ENCODE peak calls at places on chromosome 15, in six cellular contexts. I, P, G, S, Z and D are unnamed samples.

GRCh38 chr15:99440029-99440428 is 125.8 kb upstream of the MEF2A start:
- DNase-seq in I (no peak), P (no peak), G (peak), S (no peak), Z (no peak), D (no peak)

GRCh38 chr15:55661431-55661830 is 73.3 kb upstream of the PYGO1 start:
- DNase-seq in I (peak), P (peak), G (no peak), S (no peak), Z (no peak), D (no peak)

GRCh38 chr15:85500060-85500708 is 119.8 kb downstream of the AKAP13 start:
- DNase-seq in I (no peak), P (no peak), G (no peak), S (no peak), Z (no peak), D (no peak)

GRCh38 chr15:22992026-22992331 is 11.8 kb upstream of the CYFIP1 start:
- DNase-seq in I (no peak), P (no peak), G (no peak), S (no peak), Z (no peak), D (no peak)

GRCh38 chr15:41031232-41032078 is 78.2 kb downstream of the CHAC1 start:
- DNase-seq in I (no peak), P (no peak), G (no peak), S (no peak), Z (no peak), D (no peak)

GRCh38 chr15:31660800-31661199 is 334.2 kb downstream of the KLF13 start:
- DNase-seq in I (no peak), P (no peak), G (no peak), S (no peak), Z (no peak), D (no peak)

GRCh38 chr15:92576597-92577200 is 78.9 kb downstream of the FAM174B start:
- DNase-seq in I (no peak), P (no peak), G (no peak), S (no peak), Z (no peak), D (no peak)

GRCh38 chr15:55222588-55222987 is 25.8 kb upstream of the RSL24D1 start:
- DNase-seq in I (no peak), P (no peak), G (no peak), S (no peak), Z (no peak), D (no peak)

GRCh38 chr15:60326824-60327654 is 70.7 kb downstream of the ANXA2 start:
- DNase-seq in I (peak), P (peak), G (no peak), S (peak), Z (peak), D (no peak)

GRCh38 chr15:64747578-64747977 is 27.8 kb downstream of the RBPMS2 start:
- DNase-seq in I (no peak), P (no peak), G (no peak), S (no peak), Z (no peak), D (peak)

GRCh38 chr15:77724649-77725048 is 91.9 kb upstream of the LINGO1 start:
- DNase-seq in I (no peak), P (no peak), G (no peak), S (no peak), Z (no peak), D (no peak)

GRCh38 chr15:92624401-92624991 is 31.1 kb downstream of the FAM174B start:
- DNase-seq in I (no peak), P (no peak), G (peak), S (no peak), Z (no peak), D (peak)

GRCh38 chr15:76200641-76201105 is 110.6 kb downstream of the ETFA start:
- DNase-seq in I (no peak), P (no peak), G (no peak), S (no peak), Z (no peak), D (no peak)

GRCh38 chr15:66461917-66462316 is 35.6 kb downstream of the SNAPC5 start:
- DNase-seq in I (no peak), P (no peak), G (no peak), S (no peak), Z (peak), D (no peak)

GRCh38 chr15:63894662-63894949 is 60.9 kb upstream of the HERC1 start:
- DNase-seq in I (no peak), P (no peak), G (no peak), S (no peak), Z (no peak), D (no peak)

GRCh38 chr15:34933432-34933975 is 36.0 kb downstream of the AQR start:
- DNase-seq in I (no peak), P (no peak), G (no peak), S (no peak), Z (no peak), D (no peak)

GRCh38 chr15:31215490-31216209 is 111.0 kb upstream of the KLF13 start:
- DNase-seq in I (peak), P (peak), G (peak), S (no peak), Z (no peak), D (peak)

GRCh38 chr15:36961956-36962355 is 138.4 kb downstream of the MEIS2 start:
- DNase-seq in I (peak), P (peak), G (no peak), S (no peak), Z (no peak), D (no peak)

GRCh38 chr15:63408514-63408913 is 26.9 kb upstream of the CA12 start:
- DNase-seq in I (no peak), P (peak), G (no peak), S (no peak), Z (no peak), D (no peak)

GRCh38 chr15:77611767-77612166 is 20.9 kb downstream of the LINGO1 start:
- DNase-seq in I (no peak), P (no peak), G (no peak), S (no peak), Z (no peak), D (no peak)

GRCh38 chr15:43286074-43286473 is 19.3 kb upstream of the TGM5 start:
- DNase-seq in I (no peak), P (no peak), G (no peak), S (no peak), Z (no peak), D (no peak)

GRCh38 chr15:53208759-53209158 is 418.6 kb upstream of the ONECUT1 start:
- DNase-seq in I (no peak), P (no peak), G (no peak), S (no peak), Z (no peak), D (no peak)

GRCh38 chr15:35090104-35090807 is 5.2 kb upstream of the NANOGP8 start:
- DNase-seq in I (no peak), P (no peak), G (no peak), S (no peak), Z (no peak), D (no peak)

GRCh38 chr15:42143866-42144625 is 12.4 kb downstream of the PLA2G4F start:
- DNase-seq in I (no peak), P (no peak), G (no peak), S (no peak), Z (no peak), D (no peak)

GRCh38 chr15:76429661-76430060 is 93.1 kb downstream of the ISL2 start:
- DNase-seq in I (no peak), P (no peak), G (no peak), S (no peak), Z (no peak), D (no peak)

GRCh38 chr15:33201376-33202189 is 7.1 kb upstream of the FMN1 start:
- DNase-seq in I (peak), P (peak), G (no peak), S (peak), Z (peak), D (no peak)

GRCh38 chr15:37134699-37135131 is 34.4 kb upstream of the MEIS2 start:
- DNase-seq in I (peak), P (peak), G (no peak), S (no peak), Z (no peak), D (no peak)

GRCh38 chr15:65675551-65675950 is 53.8 kb downstream of the SLC24A1 start:
- DNase-seq in I (no peak), P (no peak), G (no peak), S (no peak), Z (no peak), D (no peak)

GRCh38 chr15:99053380-99054024 is 45.9 kb upstream of the PGPEP1L start:
- DNase-seq in I (no peak), P (no peak), G (no peak), S (no peak), Z (no peak), D (no peak)

GRCh38 chr15:38144921-38145320 is 107.7 kb upstream of the SPRED1 start:
- DNase-seq in I (peak), P (peak), G (no peak), S (no peak), Z (no peak), D (no peak)

DNA sequence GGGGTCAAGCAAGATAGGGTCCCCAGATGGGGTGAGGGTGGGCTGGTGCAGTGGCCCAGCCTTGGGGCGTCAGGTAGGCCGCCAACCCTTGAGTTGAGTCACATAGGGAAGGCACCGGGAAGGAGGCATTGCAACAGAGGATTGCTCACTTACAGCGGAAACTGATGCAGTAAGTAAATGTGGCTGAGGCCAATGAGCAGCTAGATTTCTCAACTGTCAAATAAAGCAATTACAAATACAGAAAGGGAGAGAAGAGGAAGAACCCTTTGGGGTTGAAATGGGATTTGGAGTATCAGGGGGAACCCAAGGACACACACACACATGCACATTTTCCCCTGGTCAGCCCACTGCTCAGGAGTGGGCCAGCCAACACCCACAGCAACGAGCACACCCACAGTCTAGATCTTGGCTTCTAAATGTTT is 44.0 kb downstream of the CHSY1 start:
- DNase-seq in I (peak), P (peak), G (no peak), S (no peak), Z (no peak), D (no peak)
- H3K4me3 ChIP-seq in I (no peak), P (no peak), G (no peak), S (no peak), Z (no peak), D (no peak)

GRCh38 chr15:86690566-86690965 is 610.9 kb downstream of the AGBL1 start:
- DNase-seq in I (no peak), P (peak), G (no peak), S (no peak), Z (no peak), D (no peak)

GRCh38 chr15:86685263-86685662 is 605.6 kb downstream of the AGBL1 start:
- DNase-seq in I (no peak), P (no peak), G (no peak), S (no peak), Z (no peak), D (no peak)

DNA sequence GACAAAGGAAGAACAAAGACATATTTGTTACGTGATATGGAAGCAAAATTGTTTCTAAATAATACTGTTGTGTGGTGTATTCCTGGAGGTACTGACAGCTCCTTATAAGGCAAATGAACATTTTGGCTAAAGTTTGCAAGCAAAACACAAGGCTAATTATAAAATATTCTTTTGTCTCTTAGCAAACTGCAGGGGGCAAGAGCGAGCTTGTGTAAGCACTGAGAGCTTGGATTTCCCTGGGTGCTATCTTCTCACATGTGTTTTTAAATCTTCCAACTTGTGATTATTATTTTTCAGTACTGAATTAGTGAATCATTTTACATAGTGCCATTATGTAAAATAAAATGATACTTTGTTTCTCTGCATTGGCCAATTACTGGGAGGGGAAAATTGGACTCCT is 611.4 kb downstream of the AGBL1 start:
- DNase-seq in I (no peak), P (peak), G (no peak), S (no peak), Z (no peak), D (no peak)
- TF ChIP-seq CTCF in I (no peak), P (no peak), G (no peak), S (no peak), Z (no peak), D (no peak)

GRCh38 chr15:69513986-69514385 is 61.4 kb downstream of the RPLP1 start:
- DNase-seq in I (no peak), P (no peak), G (no peak), S (no peak), Z (no peak), D (no peak)
- H3K4me3 ChIP-seq in I (no peak), P (no peak), G (no peak), S (no peak), Z (no peak), D (no peak)

GRCh38 chr15:80838012-80838411 is 58.8 kb downstream of the CEMIP start:
- DNase-seq in I (no peak), P (no peak), G (no peak), S (no peak), Z (no peak), D (no peak)

GRCh38 chr15:80840173-80841130 is 61.3 kb downstream of the CEMIP start:
- DNase-seq in I (no peak), P (no peak), G (peak), S (no peak), Z (no peak), D (no peak)

GRCh38 chr15:80838666-80839065 is 59.5 kb downstream of the CEMIP start:
- DNase-seq in I (no peak), P (no peak), G (no peak), S (no peak), Z (no peak), D (no peak)

GRCh38 chr15:80841537-80841936 is 62.4 kb downstream of the CEMIP start:
- DNase-seq in I (no peak), P (no peak), G (no peak), S (no peak), Z (no peak), D (no peak)

GRCh38 chr15:80839764-80840130 is 60.6 kb downstream of the CEMIP start:
- DNase-seq in I (no peak), P (no peak), G (no peak), S (no peak), Z (no peak), D (no peak)
- TF ChIP-seq CTCF in I (no peak), P (no peak), G (no peak), S (no peak), Z (no peak), D (no peak)